ENCODE peak calls at places on chromosome 5, in four cellular contexts. R is fibroblast of lung, N is ovary, X is spleen. O is an unnamed sample. For H3K27me3, the result is how much of the 10 kb centered on the place peaks cover.

GRCh38 chr5:115586525-115587146 is 15.6 kb downstream of the TICAM2 start:
- DNase-seq in N (no peak), X (no peak), R (peak), O (no peak)

GRCh38 chr5:32538031-32538547 is 47.3 kb upstream of the SUB1 start:
- DNase-seq in X (peak), R (no peak), N (peak), O (no peak)

GRCh38 chr5:68565427-68565826 is 349.9 kb downstream of the PIK3R1 start:
- DNase-seq in X (no peak), R (no peak), N (no peak), O (no peak)

GRCh38 chr5:178201927-178202235 is 2.5 kb upstream of the HNRNPAB start:
- DNase-seq in N (no peak), X (no peak), R (no peak), O (no peak)

GRCh38 chr5:171965740-171966139 is 40.7 kb downstream of the FBXW11 start:
- DNase-seq in X (no peak), N (no peak), R (no peak), O (no peak)

GRCh38 chr5:137481596-137481995 is 17.5 kb downstream of the SPOCK1 start:
- DNase-seq in N (no peak), X (no peak), R (no peak), O (no peak)

GRCh38 chr5:126054593-126055347 is 368.4 kb upstream of the GRAMD2B start:
- DNase-seq in X (no peak), N (no peak), R (no peak), O (no peak)

GRCh38 chr5:36934740-36935356 is 58.3 kb downstream of the NIPBL start:
- DNase-seq in R (no peak), N (no peak), X (no peak), O (no peak)

GRCh38 chr5:81525690-81526089 is 131.8 kb upstream of the ACOT12 start:
- DNase-seq in X (no peak), N (no peak), R (peak), O (no peak)

GRCh38 chr5:11903614-11904269 is 504 bp downstream of the CTNND2 start:
- DNase-seq in R (no peak), N (no peak), X (peak), O (no peak)

GRCh38 chr5:169647566-169647965 is 10.5 kb downstream of the DOCK2 start:
- DNase-seq in X (no peak), N (no peak), R (no peak), O (no peak)

GRCh38 chr5:139481122-139481533 is 1.4 kb downstream of the STING1 start:
- DNase-seq in R (peak), N (peak), X (peak), O (no peak)

GRCh38 chr5:176364765-176365662 is at the start of gene ARL10:
- DNase-seq in R (peak), N (peak), X (peak), O (no peak)

GRCh38 chr5:124744170-124744911 is 2.1 kb downstream of the ZNF608 start:
- DNase-seq in N (peak), X (peak), R (peak), O (no peak)

GRCh38 chr5:51380603-51381207 is 2.5 kb upstream of the ISL1 start:
- DNase-seq in N (no peak), R (peak), X (no peak), O (no peak)

GRCh38 chr5:6704361-6704851 is 8.8 kb upstream of the TENT4A start:
- DNase-seq in N (peak), X (no peak), R (peak), O (peak)

GRCh38 chr5:148060309-148060708 is 3.5 kb upstream of the SPINK5 start:
- DNase-seq in X (no peak), R (no peak), N (no peak), O (no peak)

GRCh38 chr5:101728933-101729332 is 567.2 kb downstream of the SLCO4C1 start:
- DNase-seq in R (no peak), N (no peak), X (no peak), O (no peak)
- TF ChIP-seq CTCF in R (no peak), N (no peak), X (no peak), O (no peak)

GRCh38 chr5:135964670-135965320 is 10.0 kb upstream of the LECT2 start:
- DNase-seq in N (no peak), X (no peak), R (peak), O (no peak)
- H3K4me3 ChIP-seq in N (no peak), X (no peak), R (no peak), O (no peak)

GRCh38 chr5:159100928-159101646 is 1.4 kb upstream of the EBF1 start:
- DNase-seq in X (no peak), R (no peak), N (no peak), O (no peak)

GRCh38 chr5:159103086-159103485 is 3.4 kb upstream of the EBF1 start:
- DNase-seq in X (no peak), N (no peak), R (no peak), O (no peak)

GRCh38 chr5:159104058-159104651 is 4.4 kb upstream of the EBF1 start:
- DNase-seq in R (peak), X (peak), N (peak), O (no peak)

GRCh38 chr5:159101689-159102088 is 2.0 kb upstream of the EBF1 start:
- DNase-seq in R (no peak), X (no peak), N (no peak), O (no peak)

DNA sequence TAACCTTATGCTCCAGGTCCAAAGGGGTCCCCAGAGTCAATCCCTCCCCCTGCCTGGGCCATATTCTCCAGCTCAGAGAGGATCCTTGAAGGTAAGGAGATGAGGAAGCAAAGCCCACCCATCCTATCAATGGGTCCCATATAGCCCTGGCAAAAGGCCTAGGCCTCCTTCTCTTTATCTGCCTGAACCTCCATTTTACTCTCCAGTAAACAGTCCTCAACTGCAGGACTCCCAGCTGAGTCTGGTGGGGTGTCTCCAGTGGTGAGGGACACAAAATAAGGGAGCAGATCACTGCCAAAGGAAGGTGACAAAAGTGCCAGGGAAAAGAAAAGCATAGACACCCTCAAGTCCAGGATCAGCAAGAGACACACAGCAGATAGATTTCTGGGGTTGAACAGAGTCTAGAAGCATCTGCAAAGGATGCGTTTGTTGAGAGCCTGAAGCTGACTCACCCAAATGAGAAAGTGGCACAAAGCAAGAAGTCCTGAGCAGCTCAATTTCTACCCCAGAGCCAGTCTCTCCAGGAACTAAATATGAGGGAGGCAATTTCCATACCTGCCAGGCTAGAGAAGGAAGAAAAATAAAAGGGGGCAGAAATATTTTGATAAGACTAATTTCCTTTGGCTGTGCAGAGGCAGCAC is 2.7 kb upstream of the EBF1 start:
- DNase-seq in N (no peak), X (no peak), R (no peak), O (no peak)
- H3K27me3 ChIP-seq in N (under half), X (half or more), R (under half), O (under half)

GRCh38 chr5:92429642-92430041 is 1046.5 kb upstream of the ARRDC3 start:
- DNase-seq in R (no peak), N (no peak), X (no peak), O (no peak)
- TF ChIP-seq CTCF in R (no peak), N (no peak), X (no peak), O (no peak)

DNA sequence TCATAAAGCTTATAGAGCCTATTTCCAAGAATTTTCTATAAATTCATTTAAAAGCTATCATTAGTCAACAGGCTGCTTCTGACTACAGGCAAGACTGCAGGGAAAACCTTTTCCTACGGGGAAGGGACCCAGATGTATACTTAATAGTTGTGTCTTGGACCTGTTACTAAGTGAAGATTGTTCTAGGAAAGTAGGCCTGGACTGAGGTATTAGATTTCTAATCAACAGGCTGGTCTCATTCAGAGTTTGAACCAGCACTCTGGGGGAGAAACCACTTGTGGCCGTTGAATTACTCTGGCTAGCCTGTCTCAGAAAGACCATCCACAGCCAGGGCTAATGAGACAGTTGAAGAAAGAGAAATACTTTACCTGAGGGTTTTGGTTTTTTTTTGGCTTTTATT is 60.0 kb downstream of the IL6ST start:
- DNase-seq in X (no peak), N (no peak), R (no peak), O (no peak)
- H3K4me3 ChIP-seq in X (no peak), N (no peak), R (no peak), O (no peak)

GRCh38 chr5:54985301-54986268 is at the start of gene ESM1:
- DNase-seq in X (peak), R (peak), N (no peak), O (peak)

GRCh38 chr5:54988817-54989216 is 3.4 kb upstream of the ESM1 start:
- DNase-seq in N (no peak), X (no peak), R (no peak), O (no peak)

GRCh38 chr5:54988218-54988617 is 2.8 kb upstream of the ESM1 start:
- DNase-seq in X (no peak), R (no peak), N (no peak), O (no peak)

GRCh38 chr5:54981928-54982327 is 3.5 kb downstream of the ESM1 start:
- DNase-seq in N (no peak), R (no peak), X (no peak), O (no peak)

GRCh38 chr5:54986269-54986654 is 869 bp upstream of the ESM1 start:
- DNase-seq in N (no peak), X (no peak), R (no peak), O (no peak)
- H3K27me3 ChIP-seq in N (under half), X (under half), R (under half), O (under half)

GRCh38 chr5:173451031-173451430 is 122.8 kb upstream of the STC2 start:
- DNase-seq in X (no peak), R (no peak), N (no peak), O (no peak)
- TF ChIP-seq CTCF in X (no peak), R (peak), N (no peak), O (peak)

GRCh38 chr5:140690376-140690932 is 716 bp downstream of the HARS1 start:
- DNase-seq in X (no peak), N (no peak), R (no peak), O (no peak)
- H3K4me3 ChIP-seq in X (peak), N (peak), R (peak), O (peak)

GRCh38 chr5:76704131-76704663 is 11.7 kb upstream of the F2R start:
- DNase-seq in N (no peak), R (no peak), X (no peak), O (no peak)
- H3K27me3 ChIP-seq in N (under half), R (under half), X (under half), O (under half)

GRCh38 chr5:1668141-1668721 is 131.4 kb downstream of the MRPL36 start:
- DNase-seq in X (no peak), R (no peak), N (peak), O (no peak)
- TF ChIP-seq CTCF in X (no peak), R (no peak), N (no peak), O (no peak)

O was measured in BJ.